ENCODE peak calls at places on chromosome 3, in ten cellular contexts. D is hepatocyte, O is H9, X is HFF-Myc, R is body of pancreas, Y is lower leg skin, W is mammary epithelial cell, S is pancreas, V is GM13976, G is stomach. Q is an unnamed sample.

GRCh38 chr3:20857636-20858035 is 671.6 kb upstream of the SGO1 start:
- DNase-seq in D (no peak), X (no peak), S (no peak), W (no peak), V (no peak), R (no peak), Y (no peak), O (no peak), G (no peak), Q (no peak)

GRCh38 chr3:189573004-189573403 is 58.2 kb upstream of the TP63 start:
- DNase-seq in R (no peak), G (no peak), X (no peak), O (no peak), Y (no peak), D (no peak), W (no peak), S (no peak), V (peak), Q (no peak)

GRCh38 chr3:176954517-176954916 is 242.8 kb downstream of the TBL1XR1 start:
- DNase-seq in W (no peak), R (no peak), Y (no peak), D (no peak), O (no peak), X (no peak), S (no peak), V (no peak), G (no peak), Q (no peak)

GRCh38 chr3:128735287-128735686 is 9.3 kb downstream of the RAB7A start:
- DNase-seq in D (no peak), X (no peak), S (no peak), V (no peak), G (no peak), R (no peak), Y (no peak), W (no peak), O (no peak), Q (no peak)

GRCh38 chr3:33993631-33994030 is 195.2 kb downstream of the PDCD6IP start:
- DNase-seq in G (no peak), V (no peak), X (no peak), S (no peak), O (no peak), D (no peak), R (no peak), Y (no peak), W (no peak), Q (no peak)

GRCh38 chr3:111963424-111963823 is 15.4 kb upstream of the ABHD10 start:
- DNase-seq in R (no peak), D (no peak), G (no peak), S (no peak), Y (no peak), W (peak), X (no peak), O (no peak), V (no peak), Q (no peak)

GRCh38 chr3:192372627-192373026 is 354.7 kb downstream of the FGF12 start:
- DNase-seq in W (no peak), O (no peak), Y (no peak), S (no peak), V (no peak), D (no peak), R (no peak), X (no peak), G (no peak), Q (no peak)

GRCh38 chr3:109729111-109729510 is 391.8 kb upstream of the DPPA4 start:
- DNase-seq in D (no peak), X (no peak), S (no peak), Y (no peak), V (no peak), G (no peak), O (no peak), R (no peak), W (no peak), Q (no peak)

GRCh38 chr3:60536420-60536819 is 714.8 kb downstream of the FHIT start:
- DNase-seq in W (no peak), S (no peak), D (no peak), R (no peak), V (peak), O (no peak), Y (no peak), G (no peak), X (no peak), Q (no peak)

GRCh38 chr3:138374573-138375134 is 26.3 kb downstream of the MRAS start:
- DNase-seq in S (no peak), W (no peak), R (no peak), D (no peak), V (no peak), G (no peak), Y (no peak), O (no peak), X (no peak), Q (peak)

GRCh38 chr3:148460686-148461085 is 237.0 kb upstream of the AGTR1 start:
- DNase-seq in X (no peak), S (no peak), G (no peak), O (no peak), W (no peak), V (no peak), Y (no peak), D (no peak), R (no peak), Q (no peak)

GRCh38 chr3:58129041-58129440 is 81.7 kb downstream of the DNASE1L3 start:
- DNase-seq in O (no peak), Y (no peak), X (no peak), W (no peak), S (no peak), D (no peak), R (no peak), G (no peak), V (no peak), Q (no peak)

GRCh38 chr3:168581718-168582332 is 486.1 kb upstream of the GOLIM4 start:
- DNase-seq in W (no peak), G (no peak), O (peak), D (no peak), S (no peak), Y (no peak), X (no peak), V (no peak), R (no peak), Q (no peak)

GRCh38 chr3:8959683-8960082 is 3.6 kb downstream of the RAD18 start:
- DNase-seq in O (no peak), X (no peak), V (no peak), Y (no peak), G (no peak), S (no peak), D (no peak), W (no peak), R (no peak), Q (no peak)

GRCh38 chr3:65914032-65914739 is 124.5 kb downstream of the MAGI1 start:
- DNase-seq in R (no peak), D (no peak), X (no peak), G (no peak), O (no peak), W (no peak), Y (no peak), S (no peak), V (no peak), Q (no peak)

GRCh38 chr3:77320514-77320913 is 280.6 kb downstream of the ROBO2 start:
- DNase-seq in S (no peak), Y (no peak), X (no peak), V (no peak), W (no peak), G (no peak), R (no peak), O (no peak), D (peak), Q (no peak)
- TF ChIP-seq CTCF in S (peak), Y (no peak), X (peak), V (peak), W (peak), G (no peak), R (peak), O (peak), D (peak), Q (peak)

GRCh38 chr3:72786668-72787067 is 61.6 kb downstream of the SHQ1 start:
- DNase-seq in R (no peak), V (no peak), W (no peak), S (no peak), G (no peak), D (no peak), O (no peak), Y (no peak), X (no peak), Q (no peak)
- TF ChIP-seq CTCF in R (no peak), V (no peak), W (no peak), S (no peak), G (no peak), D (no peak), O (no peak), Y (no peak), X (no peak), Q (no peak)

DNA sequence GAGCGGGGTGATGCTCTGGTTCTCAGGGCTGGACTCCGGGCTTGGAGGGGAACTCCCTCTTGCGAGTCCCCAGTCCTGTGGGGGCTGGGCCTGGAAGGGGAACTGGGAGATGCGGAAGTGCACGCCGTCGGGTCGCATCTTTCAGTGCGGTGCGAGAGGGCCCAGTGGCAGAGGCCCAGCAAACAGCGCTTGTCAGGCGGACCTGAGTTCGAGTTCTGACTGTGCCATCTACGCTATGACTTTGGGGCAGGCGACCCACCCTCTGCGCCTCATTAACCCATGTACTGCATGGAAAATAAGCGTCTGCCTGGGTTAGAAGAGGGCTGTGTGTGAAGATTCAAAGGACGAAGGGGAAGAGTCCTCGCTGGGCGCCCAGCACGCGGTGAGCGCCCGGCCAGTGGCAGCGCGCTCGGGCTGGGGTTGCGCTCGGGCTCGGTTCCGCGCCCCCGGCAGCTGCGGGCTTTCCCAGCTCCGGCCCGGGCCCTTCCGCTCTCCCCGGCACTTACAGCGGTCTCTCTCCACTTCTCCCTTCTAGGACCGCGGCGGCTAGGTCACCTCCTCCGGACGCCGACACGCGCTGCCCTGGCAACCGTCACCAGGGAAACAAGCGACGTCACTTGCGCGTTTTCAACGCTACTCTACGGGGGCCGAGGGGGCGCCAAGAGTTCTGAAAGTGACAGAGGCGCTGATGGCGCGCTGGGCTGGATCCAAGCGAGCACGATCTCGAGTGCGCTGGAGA is at the start of gene CCDC13:
- DNase-seq in G (peak), W (peak), Y (peak), S (peak), X (peak), V (peak), O (peak), D (peak), R (peak), Q (peak)
- TF ChIP-seq CTCF in G (no peak), W (no peak), Y (no peak), S (no peak), X (no peak), V (peak), O (no peak), D (no peak), R (no peak), Q (no peak)

GRCh38 chr3:52299815-52300611 is 12.4 kb downstream of the GLYCTK start:
- DNase-seq in X (no peak), W (peak), Y (no peak), D (peak), R (peak), S (peak), G (peak), V (peak), O (peak), Q (peak)
- TF ChIP-seq CTCF in X (no peak), W (peak), Y (no peak), D (peak), R (peak), S (no peak), G (no peak), V (no peak), O (peak), Q (no peak)

DNA sequence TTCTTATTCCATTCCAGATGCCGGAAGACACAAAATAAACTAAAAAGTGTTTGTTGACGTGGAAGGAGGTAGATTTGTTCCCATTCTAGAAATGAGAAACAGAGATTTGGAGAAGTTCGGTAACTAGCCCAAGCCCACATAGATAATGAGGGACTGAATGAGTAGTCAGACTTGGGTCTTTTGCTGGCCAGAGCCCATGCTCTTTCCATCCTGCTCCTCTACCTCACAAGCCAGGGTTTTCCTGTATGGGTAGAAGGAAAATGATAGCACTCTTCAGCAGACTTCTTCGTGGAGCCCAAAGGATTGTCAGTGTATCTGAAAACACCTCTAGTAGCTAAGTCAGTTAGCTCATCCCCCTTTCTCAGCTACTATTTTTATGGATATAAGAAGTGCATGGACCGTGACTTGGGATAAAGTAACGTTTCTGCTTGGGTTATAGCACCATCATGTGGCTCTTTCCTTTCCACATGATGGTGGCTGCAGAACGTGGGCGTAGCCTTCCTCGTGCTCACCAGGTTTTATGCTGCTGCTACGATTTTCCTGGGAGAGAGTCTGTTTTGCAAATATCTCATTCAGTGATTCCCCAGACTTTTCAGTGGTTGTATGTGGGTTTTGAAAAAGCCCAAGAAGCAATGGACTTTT is 84.6 kb downstream of the DGKG start:
- DNase-seq in W (peak), V (no peak), G (no peak), D (peak), R (peak), O (peak), Y (peak), S (no peak), X (peak), Q (no peak)
- TF ChIP-seq CTCF in W (peak), V (no peak), G (no peak), D (peak), R (peak), O (peak), Y (no peak), S (no peak), X (peak), Q (peak)

DNA sequence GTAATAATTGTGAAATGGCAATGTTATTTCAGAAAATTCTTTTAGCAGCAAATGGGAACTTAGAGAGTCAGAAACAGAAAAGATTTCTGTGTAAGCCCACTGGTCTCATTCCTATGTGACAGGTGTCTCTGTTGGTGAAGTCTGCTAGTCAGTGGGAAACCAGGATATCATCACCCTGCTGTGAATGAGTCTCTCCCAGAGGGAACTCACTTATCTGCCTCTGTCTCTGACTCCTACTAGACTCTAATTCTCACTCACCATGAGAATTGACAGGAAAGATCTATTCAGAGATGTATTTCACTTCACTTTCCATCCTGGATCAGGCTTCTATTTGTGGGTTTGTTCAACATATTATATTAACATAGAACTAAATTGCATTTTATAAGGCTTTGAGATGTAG is 266.0 kb downstream of the EPHA3 start:
- DNase-seq in W (no peak), O (no peak), S (no peak), G (no peak), X (no peak), Y (no peak), R (no peak), V (no peak), D (no peak), Q (no peak)
- TF ChIP-seq CTCF in W (no peak), O (no peak), S (no peak), G (no peak), X (no peak), Y (no peak), R (no peak), V (no peak), D (no peak), Q (no peak)

DNA sequence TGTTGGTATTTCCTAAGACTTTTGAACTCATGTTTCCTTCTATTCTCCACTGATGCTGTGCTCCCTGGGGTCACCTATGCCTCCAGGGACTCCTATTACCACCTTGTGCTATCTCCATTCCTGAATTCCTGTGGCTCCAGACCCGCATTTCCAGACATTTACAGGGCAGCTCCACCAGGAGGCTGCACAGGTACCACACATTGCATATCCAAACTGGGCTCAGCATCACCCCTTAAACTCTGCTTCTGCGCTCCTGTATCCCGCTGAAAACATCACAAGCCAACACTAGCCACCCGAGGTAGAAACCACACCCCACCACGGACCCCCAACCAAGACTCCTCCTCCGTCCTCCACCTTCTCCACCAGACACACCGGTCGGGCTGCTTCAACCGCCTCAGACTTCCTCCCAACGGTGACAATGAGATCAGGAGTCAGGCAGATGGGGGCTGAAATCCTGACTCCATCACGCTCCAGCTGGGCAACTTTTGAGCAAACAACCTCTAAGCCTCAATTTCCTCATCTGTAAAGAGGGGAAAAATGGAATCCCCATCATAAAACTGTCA is 10.4 kb downstream of the TNK2 start:
- DNase-seq in W (no peak), R (no peak), O (no peak), G (no peak), D (no peak), S (no peak), V (no peak), Y (no peak), X (no peak), Q (no peak)
- TF ChIP-seq CTCF in W (peak), R (no peak), O (peak), G (no peak), D (peak), S (no peak), V (no peak), Y (no peak), X (no peak), Q (no peak)

DNA sequence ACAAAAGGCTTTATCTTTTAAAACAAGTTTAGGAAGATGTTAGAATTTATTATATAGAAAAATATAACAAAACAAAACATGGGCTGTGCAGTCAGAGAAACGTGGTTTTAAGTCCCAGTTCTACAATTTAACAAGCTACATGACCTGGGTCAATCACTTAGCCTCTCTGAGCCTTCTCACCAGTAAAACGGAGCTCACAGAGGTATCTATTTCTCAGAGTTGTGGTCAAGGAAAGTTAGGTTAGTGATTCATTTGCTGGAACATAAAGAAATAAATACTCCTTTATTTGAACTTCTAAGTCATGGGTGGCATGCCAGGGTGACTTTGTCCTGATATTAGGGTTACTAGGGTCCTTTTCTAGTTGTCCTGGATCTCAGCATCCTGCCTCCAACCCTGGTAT is 10.8 kb upstream of the CCDC174 start:
- DNase-seq in W (no peak), D (no peak), G (no peak), R (no peak), S (no peak), V (no peak), X (no peak), O (no peak), Y (no peak), Q (no peak)
- TF ChIP-seq CTCF in W (no peak), D (no peak), G (no peak), R (no peak), S (no peak), V (no peak), X (no peak), O (no peak), Y (no peak), Q (no peak)

DNA sequence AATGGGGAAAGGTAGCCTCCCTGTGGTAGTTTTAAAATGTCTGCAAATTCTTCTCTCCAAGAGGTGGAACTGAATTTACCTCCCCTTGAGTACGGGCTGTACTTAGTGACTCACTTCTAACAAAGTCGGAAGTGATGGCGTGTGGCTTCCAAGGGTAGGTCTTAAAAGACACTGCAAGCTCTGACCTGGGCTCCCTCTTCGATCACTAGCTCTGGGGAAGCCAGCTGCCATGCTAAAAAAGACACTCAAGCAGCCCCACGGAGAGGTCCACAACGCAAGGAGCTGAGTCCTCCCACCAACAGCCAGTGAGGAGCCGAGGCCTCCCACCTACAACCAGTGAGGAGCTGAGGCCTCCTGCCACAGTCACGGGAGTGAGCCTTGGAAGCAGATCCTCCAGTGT is 122.0 kb upstream of the HACD2 start:
- DNase-seq in R (no peak), O (no peak), S (no peak), X (no peak), D (no peak), Y (no peak), W (no peak), V (no peak), G (no peak), Q (no peak)
- TF ChIP-seq CTCF in R (no peak), O (no peak), S (no peak), X (no peak), D (no peak), Y (no peak), W (no peak), V (no peak), G (no peak), Q (no peak)

Q was measured in heart right ventricle.